ENCODE peak calls at places on chromosomes 2 and 18, in ten cellular contexts. J is CD4-positive, alpha-beta memory T cell; K is foreskin fibroblast; Z is suprapubic skin; L is stomach; V is MM.1S; Q is tibial artery; M is AG04449; P is body of pancreas; D is cardiac fibroblast. A is an unnamed sample.

GRCh38 chr2:146602856-146603255 is 1242.0 kb upstream of the ACVR2A start:
- DNase-seq in J (no peak), K (peak; percentile 1), Z (no peak), L (no peak), V (no peak), Q (no peak), M (no peak), P (no peak), D (peak; percentile 28), A (no peak)

GRCh38 chr2:21306235-21306634 is 182.5 kb downstream of the TDRD15 start:
- DNase-seq in J (no peak), K (no peak), Z (no peak), L (no peak), V (no peak), Q (no peak), M (no peak), P (no peak), D (no peak), A (no peak)

GRCh38 chr2:96534701-96535181 is 1.8 kb upstream of the ARID5A start:
- DNase-seq in J (no peak), K (no peak), Z (peak; percentile 59), L (no peak), V (no peak), Q (no peak), M (no peak), P (no peak), D (no peak), A (no peak)

GRCh38 chr2:240815761-240816583 is 4.0 kb downstream of the KIF1A start:
- DNase-seq in J (no peak), K (no peak), Z (no peak), L (peak; percentile 17), V (no peak), Q (no peak), M (no peak), P (no peak), D (no peak), A (no peak)

GRCh38 chr2:114661926-114662670 is 219.7 kb downstream of the DPP10 start:
- DNase-seq in J (no peak), K (no peak), Z (no peak), L (no peak), V (no peak), Q (peak; percentile 63), M (no peak), P (peak; percentile 12), D (no peak), A (no peak)

GRCh38 chr2:103152556-103152955 is 390.7 kb downstream of the TMEM182 start:
- DNase-seq in J (no peak), K (no peak), Z (no peak), L (no peak), V (no peak), Q (no peak), M (no peak), P (no peak), D (no peak), A (no peak)

GRCh38 chr2:68441179-68441993 is 25.7 kb downstream of the FBXO48 start:
- DNase-seq in J (peak; percentile 85), K (peak; percentile 93), Z (peak; percentile 89), L (peak; percentile 85), V (peak; percentile 98), Q (peak; percentile 88), M (no peak), P (peak; percentile 89), D (peak; percentile 92), A (peak; percentile 60)

GRCh38 chr2:197993830-197994229 is 189.4 kb downstream of the PLCL1 start:
- DNase-seq in J (no peak), K (peak; percentile 73), Z (no peak), L (no peak), V (no peak), Q (no peak), M (no peak), P (no peak), D (peak; percentile 36), A (peak; percentile 4)

GRCh38 chr2:217289153-217289908 is 429.5 kb upstream of the TNP1 start:
- DNase-seq in J (no peak), K (peak; percentile 41), Z (no peak), L (no peak), V (no peak), Q (no peak), M (no peak), P (no peak), D (no peak), A (no peak)

GRCh38 chr18:26332991-26333390 is 106.7 kb downstream of the TAF4B start:
- DNase-seq in J (no peak), K (no peak), Z (no peak), L (no peak), V (no peak), Q (no peak), M (no peak), P (no peak), D (no peak), A (no peak)

GRCh38 chr18:44741551-44741950 is 60.9 kb downstream of the SETBP1 start:
- DNase-seq in J (no peak), K (no peak), Z (no peak), L (no peak), V (no peak), Q (no peak), M (no peak), P (no peak), D (no peak), A (no peak)

GRCh38 chr2:169397697-169398096 is 35.4 kb upstream of the LRP2 start:
- DNase-seq in J (no peak), K (peak; percentile 4), Z (no peak), L (no peak), V (no peak), Q (no peak), M (no peak), P (no peak), D (peak; percentile 8), A (no peak)

GRCh38 chr2:219250044-219250781 is 2.8 kb upstream of the TUBA4B start:
- DNase-seq in J (no peak), K (no peak), Z (no peak), L (no peak), V (no peak), Q (no peak), M (no peak), P (no peak), D (peak; percentile 19), A (no peak)

GRCh38 chr18:32056613-32057358 is 34.9 kb upstream of the RNF138 start:
- DNase-seq in J (no peak), K (no peak), Z (no peak), L (no peak), V (no peak), Q (no peak), M (no peak), P (no peak), D (no peak), A (no peak)

GRCh38 chr2:120876526-120877280 is 141.0 kb downstream of the GLI2 start:
- DNase-seq in J (no peak), K (no peak), Z (no peak), L (no peak), V (no peak), Q (no peak), M (no peak), P (no peak), D (no peak), A (no peak)

GRCh38 chr2:99420751-99421299 is 69.0 kb downstream of the REV1 start:
- DNase-seq in J (no peak), K (peak; percentile 59), Z (no peak), L (no peak), V (no peak), Q (no peak), M (no peak), P (no peak), D (peak; percentile 61), A (peak; percentile 43)

GRCh38 chr2:212227755-212228154 is 310.8 kb downstream of the ERBB4 start:
- DNase-seq in J (no peak), K (peak; percentile 84), Z (no peak), L (peak; percentile 58), V (no peak), Q (peak; percentile 68), M (no peak), P (peak; percentile 72), D (peak; percentile 89), A (peak; percentile 90)

GRCh38 chr2:239308696-239309397 is 92.0 kb downstream of the HDAC4 start:
- DNase-seq in J (no peak), K (peak; percentile 92), Z (peak; percentile 74), L (peak; percentile 25), V (no peak), Q (peak; percentile 69), M (no peak), P (peak; percentile 1), D (peak; percentile 66), A (no peak)
- H3K4me3 ChIP-seq in J (no peak overlapping the region), K (peak overlapping the region; percentile 69), Z (peak overlapping the region; percentile 47), L (peak overlapping the region; percentile 38), V (no peak overlapping the region), Q (peak overlapping the region; percentile 17), M (peak overlapping the region; percentile 52), P (no peak overlapping the region), D (peak overlapping the region; percentile 32), A (peak overlapping the region; percentile 34)

DNA sequence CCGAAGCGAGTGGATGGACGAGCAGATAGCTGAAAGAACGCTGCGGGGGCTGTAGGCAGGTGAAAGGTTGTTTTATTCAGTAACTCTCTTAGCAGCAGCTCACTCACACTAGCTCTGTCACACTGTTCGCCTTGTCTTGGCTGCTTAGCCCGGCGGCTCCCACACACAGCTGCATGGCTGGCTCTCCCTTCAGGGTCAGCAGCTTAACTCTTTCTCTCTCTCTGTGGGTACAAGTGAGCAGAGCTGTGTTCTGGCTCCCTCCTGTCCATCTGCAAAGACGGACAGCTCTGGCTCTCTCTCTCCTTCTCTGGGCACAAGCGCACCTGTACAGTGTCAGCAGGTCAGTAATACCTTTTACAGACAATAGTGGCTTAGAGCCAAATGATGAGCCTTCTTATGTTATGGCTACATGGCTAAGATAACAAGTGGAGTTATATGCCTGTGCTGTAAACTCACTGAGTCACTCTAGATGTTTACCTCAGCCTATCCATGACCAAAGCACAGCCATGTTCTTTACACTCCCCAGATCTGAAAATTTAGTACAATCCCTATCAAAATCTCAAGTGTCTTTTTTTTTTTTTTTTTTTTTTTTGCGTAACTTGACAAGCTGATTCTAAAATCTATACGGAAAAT is 149.3 kb downstream of the GALNT1 start:
- DNase-seq in J (no peak), K (no peak), Z (no peak), L (no peak), V (no peak), Q (no peak), M (no peak), P (no peak), D (peak; percentile 49), A (no peak)
- H3K4me3 ChIP-seq in J (no peak overlapping the region), K (no peak overlapping the region), Z (no peak overlapping the region), L (no peak overlapping the region), V (no peak overlapping the region), Q (no peak overlapping the region), M (no peak overlapping the region), P (no peak overlapping the region), D (peak overlapping the region; percentile 22), A (peak overlapping the region; percentile 7)

DNA sequence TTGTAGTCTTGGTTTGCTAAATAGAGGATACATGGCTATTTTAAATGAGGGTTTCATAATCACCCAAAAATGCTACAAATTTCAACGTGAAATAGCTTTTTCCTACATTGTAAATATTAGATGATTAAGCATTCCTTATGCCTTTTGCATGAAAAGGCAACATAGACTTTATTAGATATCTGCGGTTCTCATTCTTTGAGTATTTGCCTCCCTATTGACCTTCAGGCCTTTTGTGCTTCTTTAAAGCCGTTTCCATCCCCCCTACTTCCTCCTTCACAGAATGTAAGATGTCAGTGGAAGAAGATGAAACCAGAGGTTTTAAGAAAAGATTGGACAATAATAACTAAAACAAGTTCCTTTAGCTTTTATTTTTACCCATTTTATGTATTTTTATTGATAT is 144.1 kb downstream of the UBE2E3 start:
- DNase-seq in J (no peak), K (peak; percentile 49), Z (no peak), L (no peak), V (no peak), Q (no peak), M (no peak), P (no peak), D (peak; percentile 81), A (no peak)
- H3K4me3 ChIP-seq in J (no peak overlapping the region), K (no peak overlapping the region), Z (no peak overlapping the region), L (no peak overlapping the region), V (no peak overlapping the region), Q (no peak overlapping the region), M (no peak overlapping the region), P (no peak overlapping the region), D (no peak overlapping the region), A (no peak overlapping the region)

GRCh38 chr2:131674174-131674507 is 146.5 kb downstream of the CCDC74A start:
- DNase-seq in J (no peak), K (no peak), Z (no peak), L (no peak), V (no peak), Q (no peak), M (no peak), P (no peak), D (no peak), A (no peak)
- H3K4me3 ChIP-seq in J (no peak overlapping the region), K (no peak overlapping the region), Z (peak overlapping the region; percentile 43), L (peak overlapping the region; percentile 49), V (peak overlapping the region; percentile 25), Q (peak overlapping the region; percentile 44), M (no peak overlapping the region), P (no peak overlapping the region), D (no peak overlapping the region), A (no peak overlapping the region)

A was measured in skeletal muscle cell.